ENCODE peak calls at places on chromosomes 4 and X, in seven cellular contexts. Q, B, E, M, P, U and X are unnamed samples.

GRCh38 chr4:76802546-76803021 is 95.4 kb downstream of the SOWAHB start:
- DNase-seq in B (no peak), M (no peak), Q (no peak), P (no peak), E (no peak), U (peak), X (no peak)

GRCh38 chr4:186557486-186557885 is 2.1 kb upstream of the MTNR1A start:
- DNase-seq in P (no peak), B (no peak), Q (no peak), U (peak), E (no peak), M (no peak), X (no peak)

GRCh38 chr4:7803992-7804758 is 135.5 kb downstream of the AFAP1 start:
- DNase-seq in Q (peak), M (peak), E (peak), P (peak), U (peak), B (peak), X (peak)

GRCh38 chrX:76428243-76429130 is 977 bp downstream of the MAGEE1 start:
- DNase-seq in E (peak), U (no peak), B (no peak), M (peak), P (peak), Q (peak), X (peak)

GRCh38 chr4:122612540-122612939 is 8.3 kb downstream of the IL21 start:
- DNase-seq in B (no peak), U (no peak), Q (no peak), P (no peak), E (no peak), M (no peak), X (no peak)

GRCh38 chrX:35461164-35461563 is 337.0 kb upstream of the MAGEB16 start:
- DNase-seq in U (no peak), B (no peak), E (no peak), P (no peak), Q (no peak), M (no peak), X (no peak)

GRCh38 chr4:178917756-178918155 is 1475.5 kb upstream of the AGA start:
- DNase-seq in P (no peak), B (no peak), U (no peak), M (no peak), E (no peak), Q (no peak), X (no peak)

GRCh38 chr4:101292901-101293300 is 54.4 kb downstream of the PPP3CA start:
- DNase-seq in U (no peak), Q (no peak), P (no peak), M (no peak), E (no peak), B (no peak), X (no peak)

GRCh38 chr4:43716721-43717395 is 731.8 kb downstream of the KCTD8 start:
- DNase-seq in B (no peak), E (no peak), Q (no peak), M (no peak), U (no peak), P (no peak), X (no peak)

GRCh38 chrX:150544222-150544787 is 24.1 kb upstream of the MTM1 start:
- DNase-seq in M (peak), B (no peak), Q (no peak), E (no peak), P (no peak), U (no peak), X (peak)

GRCh38 chr4:7512946-7513345 is 78.2 kb upstream of the PSAPL1 start:
- DNase-seq in U (no peak), M (no peak), Q (no peak), E (no peak), P (no peak), B (no peak), X (no peak)

GRCh38 chr4:168636506-168637176 is 139.8 kb downstream of the PALLD start:
- DNase-seq in B (no peak), M (no peak), P (no peak), U (no peak), E (no peak), Q (no peak), X (no peak)

GRCh38 chrX:17499512-17499911 is 124.5 kb downstream of the NHS start:
- DNase-seq in B (no peak), U (no peak), E (no peak), P (no peak), Q (no peak), M (no peak), X (no peak)

GRCh38 chr4:4541661-4542570 is at the start of gene STX18:
- DNase-seq in Q (peak), M (peak), P (peak), B (peak), E (peak), U (peak), X (peak)

GRCh38 chrX:12370444-12371089 is 232.3 kb downstream of the FRMPD4 start:
- DNase-seq in Q (no peak), U (no peak), P (no peak), M (no peak), B (no peak), E (no peak), X (no peak)

GRCh38 chr4:9812530-9813340 is 31.3 kb downstream of the DRD5 start:
- DNase-seq in P (no peak), Q (no peak), E (no peak), M (no peak), U (no peak), B (no peak), X (peak)

GRCh38 chr4:129926936-129927335 is 831.0 kb downstream of the C4orf33 start:
- DNase-seq in P (no peak), Q (no peak), U (peak), E (no peak), M (no peak), B (no peak), X (no peak)

GRCh38 chrX:30657542-30658238 is 4.5 kb downstream of the GK start:
- DNase-seq in E (no peak), Q (no peak), U (no peak), B (no peak), M (no peak), P (no peak), X (peak)

GRCh38 chrX:35046646-35047231 is 104.1 kb downstream of the FAM47B start:
- DNase-seq in E (no peak), B (no peak), P (no peak), U (no peak), Q (no peak), M (no peak), X (no peak)

GRCh38 chr4:99875073-99875472 is 19.2 kb downstream of the LAMTOR3 start:
- DNase-seq in M (no peak), P (no peak), Q (no peak), U (no peak), E (no peak), B (no peak), X (no peak)

GRCh38 chr4:148116971-148117370 is 325.2 kb downstream of the NR3C2 start:
- DNase-seq in U (no peak), B (no peak), E (no peak), Q (no peak), P (no peak), M (no peak), X (no peak)

GRCh38 chrX:18674788-18675735 is 3.2 kb upstream of the RS1 start:
- DNase-seq in P (peak), Q (peak), B (peak), E (peak), U (peak), M (peak), X (peak)

GRCh38 chr4:4730214-4730613 is 129.3 kb upstream of the MSX1 start:
- DNase-seq in P (no peak), Q (no peak), M (no peak), E (no peak), B (no peak), U (no peak), X (no peak)

GRCh38 chr4:89123418-89123817 is 12.1 kb downstream of the TIGD2 start:
- DNase-seq in B (no peak), E (no peak), Q (no peak), U (no peak), P (no peak), M (no peak), X (no peak)

GRCh38 chr4:154985673-154986072 is 204.6 kb downstream of the RBM46 start:
- DNase-seq in M (no peak), P (no peak), Q (no peak), E (no peak), B (no peak), U (no peak), X (no peak)